ENCODE peak calls at places on chromosome 5, in ten cellular contexts. U is heart right ventricle; V is A549; Z is endodermal cell; J is lung; T is CD8-positive, alpha-beta T cell; I is GM12865; F is IMR-90; M is psoas muscle; Y is heart left ventricle. R is an unnamed sample.

GRCh38 chr5:39547548-39548154 is 122.9 kb upstream of the DAB2 start:
- DNase-seq in U (peak), V (peak), Z (no peak), J (peak), T (no peak), I (peak), F (peak), M (no peak), Y (no peak), R (peak)

GRCh38 chr5:68459093-68459492 is 243.5 kb downstream of the PIK3R1 start:
- DNase-seq in U (no peak), V (no peak), Z (no peak), J (no peak), T (no peak), I (no peak), F (no peak), M (no peak), Y (no peak), R (no peak)

GRCh38 chr5:76689321-76690026 is 26.5 kb upstream of the F2R start:
- DNase-seq in U (no peak), V (peak), Z (no peak), J (no peak), T (no peak), I (no peak), F (peak), M (no peak), Y (no peak), R (peak)

GRCh38 chr5:102138243-102138653 is 157.8 kb downstream of the SLCO4C1 start:
- DNase-seq in U (no peak), V (peak), Z (no peak), J (no peak), T (no peak), I (no peak), F (no peak), M (no peak), Y (no peak), R (no peak)

GRCh38 chr5:88769165-88769564 is 113.8 kb downstream of the MEF2C start:
- DNase-seq in U (no peak), V (no peak), Z (no peak), J (no peak), T (no peak), I (no peak), F (peak), M (no peak), Y (no peak), R (no peak)

GRCh38 chr5:125372694-125373621 is 626.5 kb upstream of the ZNF608 start:
- DNase-seq in U (no peak), V (no peak), Z (peak), J (no peak), T (no peak), I (no peak), F (peak), M (no peak), Y (no peak), R (peak)

GRCh38 chr5:91478096-91478495 is 95.0 kb upstream of the ARRDC3 start:
- DNase-seq in U (no peak), V (no peak), Z (no peak), J (no peak), T (no peak), I (no peak), F (no peak), M (no peak), Y (no peak), R (no peak)

GRCh38 chr5:28473531-28474107 is 1435.2 kb upstream of the CDH9 start:
- DNase-seq in U (no peak), V (peak), Z (no peak), J (no peak), T (no peak), I (no peak), F (no peak), M (no peak), Y (no peak), R (no peak)

GRCh38 chr5:127697894-127698600 is 5.1 kb upstream of the CCDC192 start:
- DNase-seq in U (no peak), V (peak), Z (no peak), J (no peak), T (no peak), I (no peak), F (peak), M (no peak), Y (no peak), R (no peak)

GRCh38 chr5:68306361-68307014 is 90.9 kb downstream of the PIK3R1 start:
- DNase-seq in U (no peak), V (no peak), Z (no peak), J (no peak), T (no peak), I (no peak), F (no peak), M (no peak), Y (no peak), R (no peak)

GRCh38 chr5:34501840-34502239 is 154.3 kb upstream of the RAI14 start:
- DNase-seq in U (no peak), V (no peak), Z (no peak), J (no peak), T (no peak), I (no peak), F (no peak), M (no peak), Y (no peak), R (no peak)

GRCh38 chr5:89255845-89256463 is 373.0 kb upstream of the MEF2C start:
- DNase-seq in U (no peak), V (peak), Z (no peak), J (no peak), T (no peak), I (peak), F (peak), M (no peak), Y (no peak), R (peak)

GRCh38 chr5:4101189-4101588 is 505.6 kb downstream of the IRX1 start:
- DNase-seq in U (no peak), V (no peak), Z (no peak), J (no peak), T (no peak), I (no peak), F (no peak), M (no peak), Y (no peak), R (no peak)

GRCh38 chr5:176742246-176743105 is 67.9 kb upstream of the UNC5A start:
- DNase-seq in U (no peak), V (no peak), Z (peak), J (no peak), T (no peak), I (no peak), F (no peak), M (no peak), Y (no peak), R (no peak)

GRCh38 chr5:176743136-176743827 is 67.1 kb upstream of the UNC5A start:
- DNase-seq in U (no peak), V (no peak), Z (peak), J (peak), T (no peak), I (no peak), F (no peak), M (no peak), Y (no peak), R (no peak)

GRCh38 chr5:176741566-176742211 is 68.7 kb upstream of the UNC5A start:
- DNase-seq in U (no peak), V (no peak), Z (peak), J (no peak), T (no peak), I (peak), F (no peak), M (no peak), Y (no peak), R (no peak)

GRCh38 chr5:176744584-176744965 is 65.8 kb upstream of the UNC5A start:
- DNase-seq in U (no peak), V (no peak), Z (peak), J (no peak), T (no peak), I (no peak), F (no peak), M (no peak), Y (no peak), R (no peak)

GRCh38 chr5:176743828-176744583 is 66.4 kb upstream of the UNC5A start:
- DNase-seq in U (no peak), V (no peak), Z (peak), J (no peak), T (no peak), I (no peak), F (no peak), M (no peak), Y (no peak), R (no peak)
- H3K4me3 ChIP-seq in U (no peak), V (no peak), Z (peak), J (no peak), T (no peak), I (no peak), F (no peak), M (no peak), Y (peak), R (no peak)

DNA sequence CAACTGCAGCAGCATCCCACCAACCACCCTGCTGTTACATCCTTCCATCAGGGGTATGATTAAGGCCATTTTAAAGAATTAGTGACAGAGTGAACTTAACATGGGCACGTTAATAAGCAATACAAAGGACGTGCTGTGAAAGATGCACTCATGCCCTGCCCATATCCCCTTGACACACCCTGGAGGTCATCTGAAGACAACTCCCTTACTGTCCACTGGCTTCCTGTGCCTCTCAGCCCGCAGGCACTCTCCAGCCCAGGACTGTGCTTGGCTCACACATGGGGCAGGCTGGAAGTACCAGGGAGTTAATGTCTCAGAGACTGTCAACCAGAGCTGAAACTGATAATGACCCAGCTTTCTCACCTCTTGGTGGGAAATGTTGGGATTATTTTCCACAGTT is 81.8 kb downstream of the TRIM36 start:
- DNase-seq in U (no peak), V (no peak), Z (no peak), J (no peak), T (no peak), I (no peak), F (no peak), M (no peak), Y (no peak), R (no peak)
- H3K4me3 ChIP-seq in U (no peak), V (no peak), Z (no peak), J (no peak), T (no peak), I (no peak), F (no peak), M (no peak), Y (no peak), R (no peak)

GRCh38 chr5:141354900-141355469 is at the start of gene PCDHGA4:
- DNase-seq in U (no peak), V (no peak), Z (no peak), J (no peak), T (no peak), I (no peak), F (peak), M (no peak), Y (no peak), R (no peak)
- H3K4me3 ChIP-seq in U (peak), V (no peak), Z (no peak), J (no peak), T (no peak), I (no peak), F (peak), M (peak), Y (peak), R (no peak)

GRCh38 chr5:158522001-158522400 is 577.7 kb downstream of the EBF1 start:
- DNase-seq in U (no peak), V (no peak), Z (no peak), J (no peak), T (no peak), I (no peak), F (peak), M (no peak), Y (no peak), R (no peak)
- H3K4me3 ChIP-seq in U (no peak), V (no peak), Z (no peak), J (no peak), T (no peak), I (no peak), F (no peak), M (no peak), Y (no peak), R (no peak)

DNA sequence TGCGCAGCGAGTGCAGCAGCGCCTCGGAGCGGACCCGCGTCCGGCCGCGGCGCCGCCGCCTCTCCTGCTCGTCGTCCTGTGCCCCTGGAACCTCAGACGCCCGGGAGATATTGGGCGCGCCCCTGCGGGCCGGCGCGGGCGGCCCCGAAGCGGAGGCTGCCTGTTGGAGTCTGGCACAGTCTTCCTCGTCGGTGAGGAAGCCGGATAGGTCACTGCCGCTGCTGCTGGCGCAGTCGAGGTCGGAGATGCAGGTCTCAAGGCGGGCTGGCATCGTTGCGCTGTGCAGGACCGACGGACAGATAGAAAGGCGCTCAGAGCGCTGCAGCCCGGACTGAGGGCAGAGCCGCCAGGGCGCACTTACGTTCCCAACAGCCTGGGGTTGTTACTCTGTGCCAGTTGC is 344 bp downstream of the NEUROG1 start:
- DNase-seq in U (no peak), V (peak), Z (no peak), J (no peak), T (no peak), I (no peak), F (no peak), M (no peak), Y (no peak), R (no peak)
- H3K4me3 ChIP-seq in U (no peak), V (peak), Z (peak), J (no peak), T (no peak), I (no peak), F (no peak), M (peak), Y (no peak), R (no peak)

GRCh38 chr5:37837101-37838032 is 2.5 kb downstream of the GDNF start:
- DNase-seq in U (peak), V (peak), Z (peak), J (peak), T (peak), I (peak), F (peak), M (peak), Y (peak), R (peak)
- H3K4me3 ChIP-seq in U (peak), V (peak), Z (peak), J (no peak), T (no peak), I (no peak), F (peak), M (peak), Y (peak), R (peak)

DNA sequence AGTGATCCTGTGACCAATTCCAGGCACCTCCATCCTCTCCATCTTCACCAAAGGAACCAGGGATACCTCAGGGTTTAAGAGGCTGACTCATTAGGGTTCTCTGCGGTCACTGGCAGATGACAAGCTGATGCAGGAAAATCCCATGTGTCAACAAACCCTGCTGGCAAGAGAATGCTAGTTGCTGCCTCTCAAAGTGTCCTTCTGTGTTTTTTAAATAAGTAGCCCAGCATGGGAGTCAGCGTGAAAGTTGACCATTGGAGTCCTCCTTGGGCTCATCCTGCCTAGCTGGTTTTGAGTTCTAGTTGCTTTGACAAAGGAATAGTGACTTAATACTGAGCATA is 200.2 kb downstream of the SLIT3 start:
- DNase-seq in U (no peak), V (peak), Z (peak), J (no peak), T (no peak), I (no peak), F (no peak), M (no peak), Y (no peak), R (no peak)
- H3K4me3 ChIP-seq in U (no peak), V (no peak), Z (no peak), J (no peak), T (no peak), I (no peak), F (no peak), M (no peak), Y (no peak), R (no peak)

GRCh38 chr5:14871573-14872069 is at the start of gene ANKH:
- DNase-seq in U (peak), V (peak), Z (peak), J (peak), T (peak), I (peak), F (peak), M (peak), Y (peak), R (peak)

GRCh38 chr5:14873790-14874189 is 2.2 kb upstream of the ANKH start:
- DNase-seq in U (no peak), V (no peak), Z (no peak), J (no peak), T (no peak), I (no peak), F (no peak), M (no peak), Y (no peak), R (no peak)

GRCh38 chr5:14871084-14871572 is 450 bp downstream of the ANKH start:
- DNase-seq in U (peak), V (peak), Z (no peak), J (peak), T (peak), I (peak), F (no peak), M (peak), Y (peak), R (no peak)

GRCh38 chr5:14872070-14872989 is 752 bp upstream of the ANKH start:
- DNase-seq in U (peak), V (peak), Z (peak), J (peak), T (peak), I (peak), F (peak), M (peak), Y (peak), R (peak)

GRCh38 chr5:14873093-14873492 is 1.5 kb upstream of the ANKH start:
- DNase-seq in U (no peak), V (no peak), Z (peak), J (no peak), T (no peak), I (no peak), F (no peak), M (no peak), Y (no peak), R (no peak)
- H3K4me3 ChIP-seq in U (peak), V (peak), Z (peak), J (no peak), T (peak), I (no peak), F (no peak), M (peak), Y (peak), R (no peak)

GRCh38 chr5:14447958-14448881 is 133.4 kb upstream of the OTULINL start:
- DNase-seq in U (peak), V (no peak), Z (no peak), J (no peak), T (no peak), I (peak), F (no peak), M (no peak), Y (peak), R (peak)

GRCh38 chr5:14451866-14452265 is 129.7 kb upstream of the OTULINL start:
- DNase-seq in U (no peak), V (no peak), Z (no peak), J (no peak), T (no peak), I (no peak), F (no peak), M (no peak), Y (no peak), R (peak)

GRCh38 chr5:14445581-14446290 is 135.9 kb upstream of the OTULINL start:
- DNase-seq in U (no peak), V (no peak), Z (peak), J (no peak), T (no peak), I (no peak), F (no peak), M (no peak), Y (peak), R (peak)

GRCh38 chr5:14450055-14450524 is 131.5 kb upstream of the OTULINL start:
- DNase-seq in U (peak), V (no peak), Z (no peak), J (no peak), T (no peak), I (peak), F (peak), M (peak), Y (peak), R (no peak)

DNA sequence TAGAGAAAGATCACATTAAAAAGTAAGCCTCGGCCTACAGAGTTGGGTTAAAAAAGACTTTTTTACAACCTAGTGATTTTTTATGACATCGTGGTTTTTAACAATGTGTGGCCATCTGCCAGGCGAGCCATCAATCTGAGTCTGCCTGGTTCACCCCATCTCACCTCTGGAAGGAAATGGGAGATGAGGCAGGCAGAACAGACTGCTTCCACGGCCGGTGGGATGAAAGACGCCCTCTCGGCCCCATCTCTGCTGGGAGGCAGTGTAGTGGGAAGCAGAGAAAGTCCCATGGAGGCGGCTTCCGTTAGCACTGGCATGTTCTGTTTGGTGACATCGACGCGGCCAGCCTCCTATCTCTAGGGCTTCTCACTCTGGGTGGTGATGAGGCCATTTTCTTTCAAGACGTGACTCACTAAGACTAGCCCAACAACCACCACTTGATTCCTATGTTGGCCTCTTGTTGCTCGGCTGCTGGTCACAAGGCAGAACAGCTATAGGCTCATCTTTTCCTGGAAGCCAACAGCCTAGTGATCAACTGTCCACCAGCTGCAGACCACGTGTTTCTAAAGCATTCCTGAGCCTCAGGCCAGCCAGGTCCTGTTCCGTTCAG is 132.4 kb upstream of the OTULINL start:
- DNase-seq in U (no peak), V (no peak), Z (no peak), J (no peak), T (no peak), I (no peak), F (peak), M (peak), Y (peak), R (peak)
- H3K4me3 ChIP-seq in U (no peak), V (no peak), Z (no peak), J (no peak), T (no peak), I (no peak), F (no peak), M (peak), Y (no peak), R (no peak)

GRCh38 chr5:140116716-140117115 is 2.8 kb downstream of the PURA start:
- DNase-seq in U (no peak), V (peak), Z (no peak), J (no peak), T (no peak), I (no peak), F (no peak), M (no peak), Y (no peak), R (no peak)
- H3K4me3 ChIP-seq in U (no peak), V (no peak), Z (no peak), J (no peak), T (no peak), I (no peak), F (no peak), M (peak), Y (peak), R (no peak)

R was measured in A673.